ENCODE peak calls at places on chromosomes 12 and 14, in eight cellular contexts. P is mucosa of gallbladder; D is uterus; Y is HT1080; J is stimulated activated CD8-positive, alpha-beta memory T cell treated with anti-CD3 and anti-CD28 coated beads, Interleukin-7, amount 100 ng/mL, for 1 hour; I is T-cell; R is neuronal stem cell; M is GOT3. K is an unnamed sample.

GRCh38 chr12:8493084-8493483 is 20.2 kb upstream of the CLEC4D start:
- DNase-seq in P (peak), D (no peak), Y (no peak), J (peak), I (no peak), R (no peak), M (no peak), K (no peak)

GRCh38 chr14:73789996-73790581 is 61.5 kb upstream of the PTGR2 start:
- DNase-seq in P (peak), D (peak), Y (peak), J (no peak), I (no peak), R (no peak), M (no peak), K (peak)

GRCh38 chr12:112161711-112162110 is 36.4 kb downstream of the TRAFD1 start:
- DNase-seq in P (no peak), D (no peak), Y (no peak), J (no peak), I (no peak), R (no peak), M (no peak), K (no peak)

GRCh38 chr14:65360144-65360784 is 52.3 kb upstream of the FUT8 start:
- DNase-seq in P (no peak), D (no peak), Y (no peak), J (no peak), I (no peak), R (no peak), M (no peak), K (no peak)

GRCh38 chr14:95765016-95765415 is 51.1 kb upstream of the TCL1A start:
- DNase-seq in P (no peak), D (no peak), Y (no peak), J (no peak), I (no peak), R (no peak), M (no peak), K (no peak)

GRCh38 chr14:52012635-52013034 is 23.3 kb downstream of the RTRAF start:
- DNase-seq in P (no peak), D (peak), Y (no peak), J (no peak), I (no peak), R (no peak), M (no peak), K (no peak)

GRCh38 chr12:11653215-11653753 is 3.8 kb downstream of the ETV6 start:
- DNase-seq in P (no peak), D (no peak), Y (peak), J (no peak), I (peak), R (no peak), M (no peak), K (no peak)

GRCh38 chr12:94792690-94793089 is 142.3 kb upstream of the TMCC3 start:
- DNase-seq in P (no peak), D (no peak), Y (no peak), J (no peak), I (no peak), R (no peak), M (no peak), K (no peak)

GRCh38 chr12:11888029-11888428 is 182.7 kb upstream of the BCL2L14 start:
- DNase-seq in P (no peak), D (no peak), Y (no peak), J (no peak), I (no peak), R (no peak), M (no peak), K (no peak)

GRCh38 chr14:77260631-77261030 is 10.4 kb downstream of the NGB start:
- DNase-seq in P (no peak), D (no peak), Y (no peak), J (no peak), I (no peak), R (no peak), M (no peak), K (no peak)

GRCh38 chr14:100861188-100861936 is 35.4 kb downstream of the MEG3 start:
- DNase-seq in P (no peak), D (no peak), Y (no peak), J (no peak), I (no peak), R (no peak), M (no peak), K (no peak)

GRCh38 chr12:114673169-114673833 is 10.7 kb downstream of the TBX3 start:
- DNase-seq in P (peak), D (peak), Y (no peak), J (no peak), I (no peak), R (peak), M (no peak), K (no peak)

GRCh38 chr12:121817648-121818043 is 13.8 kb downstream of the SETD1B start:
- DNase-seq in P (no peak), D (no peak), Y (no peak), J (no peak), I (no peak), R (no peak), M (no peak), K (no peak)

GRCh38 chr12:124020398-124021024 is 47.5 kb downstream of the ZNF664 start:
- DNase-seq in P (no peak), D (peak), Y (no peak), J (no peak), I (no peak), R (no peak), M (no peak), K (no peak)

GRCh38 chr14:24612186-24612585 is 2.7 kb upstream of the GZMH start:
- DNase-seq in P (no peak), D (no peak), Y (no peak), J (no peak), I (no peak), R (no peak), M (no peak), K (no peak)

GRCh38 chr14:102363182-102363952 is 626 bp downstream of the TECPR2 start:
- DNase-seq in P (peak), D (no peak), Y (peak), J (no peak), I (peak), R (peak), M (no peak), K (peak)

GRCh38 chr12:99087278-99087677 is 442.2 kb downstream of the APAF1 start:
- DNase-seq in P (no peak), D (no peak), Y (no peak), J (no peak), I (no peak), R (peak), M (no peak), K (no peak)

K was measured in C1 segment of cervical spinal cord.